ENCODE peak calls at places on chromosomes 2 and 18, in six cellular contexts. H is heart right ventricle, J is GDM1, G is memory B cell, O is T-helper 9 cell, F is heart left ventricle. I is an unnamed sample.

GRCh38 chr18:79789901-79790885 is 7.5 kb upstream of the KCNG2 start:
- DNase-seq in G (no peak), H (no peak), F (no peak), J (no peak), O (no peak), I (no peak)

GRCh38 chr2:62265116-62265515 is 69.2 kb downstream of the B3GNT2 start:
- DNase-seq in J (peak; percentile 9), H (no peak), F (no peak), O (no peak), G (no peak), I (no peak)

GRCh38 chr18:10062292-10062940 is 148.6 kb downstream of the VAPA start:
- DNase-seq in O (no peak), H (no peak), G (no peak), J (no peak), F (no peak), I (no peak)

GRCh38 chr2:217510790-217511291 is 492.0 kb downstream of the TNS1 start:
- DNase-seq in F (peak; percentile 39), G (no peak), H (peak; percentile 79), O (no peak), J (peak; percentile 24), I (no peak)

GRCh38 chr2:64526034-64526433 is 1.9 kb downstream of the AFTPH start:
- DNase-seq in H (no peak), O (no peak), F (no peak), G (no peak), J (no peak), I (no peak)

GRCh38 chr2:31764169-31764568 is 183.4 kb upstream of the SRD5A2 start:
- DNase-seq in O (no peak), F (no peak), H (no peak), J (no peak), G (no peak), I (no peak)

GRCh38 chr2:227248876-227249275 is 76.2 kb upstream of the MFF start:
- DNase-seq in F (no peak), J (no peak), H (no peak), G (no peak), O (no peak), I (no peak)

GRCh38 chr2:55150834-55151233 is 81.3 kb downstream of the CLHC1 start:
- DNase-seq in G (no peak), H (no peak), F (no peak), J (no peak), O (no peak), I (no peak)

GRCh38 chr2:239393941-239394340 is 6.9 kb downstream of the HDAC4 start:
- DNase-seq in J (no peak), G (no peak), H (no peak), O (no peak), F (no peak), I (no peak)

GRCh38 chr2:52536929-52537460 is 1230.6 kb upstream of the CHAC2 start:
- DNase-seq in J (no peak), O (no peak), H (no peak), G (no peak), F (no peak), I (no peak)

GRCh38 chr2:130374587-130375290 is 18.9 kb downstream of the PTPN18 start:
- DNase-seq in J (no peak), G (no peak), O (no peak), H (no peak), F (no peak), I (no peak)

GRCh38 chr2:82811946-82812345 is 1647.1 kb downstream of the SUCLG1 start:
- DNase-seq in H (no peak), G (no peak), F (no peak), J (no peak), O (no peak), I (no peak)

GRCh38 chr2:219642465-219643083 is 15.1 kb downstream of the SLC4A3 start:
- DNase-seq in G (peak; percentile 94), H (peak; percentile 94), O (peak; percentile 76), F (peak; percentile 97), J (peak; percentile 92), I (peak; percentile 83)

GRCh38 chr2:203830294-203831055 is 37.1 kb upstream of the CTLA4 start:
- DNase-seq in J (no peak), G (no peak), H (no peak), F (no peak), O (no peak), I (no peak)

GRCh38 chr18:13223341-13224148 is 5.0 kb downstream of the LDLRAD4 start:
- DNase-seq in F (peak; percentile 80), G (no peak), H (peak; percentile 74), J (no peak), O (no peak), I (no peak)

GRCh38 chr18:58493516-58494253 is 135.2 kb downstream of the ALPK2 start:
- DNase-seq in J (no peak), O (peak; percentile 48), G (peak; percentile 65), H (peak; percentile 80), F (peak; percentile 65), I (peak; percentile 37)

GRCh38 chr2:74514368-74515270 is at the start of gene TLX2:
- DNase-seq in G (peak; percentile 44), J (no peak), F (peak; percentile 25), H (no peak), O (no peak), I (no peak)

GRCh38 chr2:121567957-121568409 is 37.3 kb downstream of the RNU4ATAC start:
- DNase-seq in G (no peak), H (no peak), F (no peak), J (no peak), O (no peak), I (no peak)

GRCh38 chr2:74194799-74195198 is 3.6 kb upstream of the MTHFD2 start:
- DNase-seq in G (no peak), O (no peak), J (no peak), H (no peak), F (no peak), I (no peak)

GRCh38 chr18:55235094-55235461 is 275.8 kb upstream of the CCDC68 start:
- DNase-seq in H (no peak), F (no peak), J (no peak), G (no peak), O (no peak), I (no peak)

GRCh38 chr2:36695746-36696415 is 626 bp upstream of the VIT start:
- DNase-seq in O (no peak), F (no peak), J (no peak), H (no peak), G (no peak), I (no peak)

GRCh38 chr2:28608061-28608828 is 112.4 kb downstream of the PLB1 start:
- DNase-seq in F (peak; percentile 75), O (no peak), H (peak; percentile 71), J (no peak), G (no peak), I (no peak)

GRCh38 chr2:148965596-148966431 is 72.7 kb upstream of the LYPD6B start:
- DNase-seq in O (no peak), F (no peak), J (peak; percentile 20), H (no peak), G (no peak), I (no peak)

GRCh38 chr2:20622731-20623130 is 28.2 kb downstream of the HS1BP3 start:
- DNase-seq in O (no peak), G (no peak), J (no peak), F (peak; percentile 95), H (peak; percentile 86), I (no peak)

GRCh38 chr2:97764559-97765263 is 51.3 kb downstream of the ZAP70 start:
- DNase-seq in O (no peak), H (no peak), F (no peak), G (no peak), J (no peak), I (no peak)

GRCh38 chr18:55912071-55912470 is 324.1 kb upstream of the TCF4 start:
- DNase-seq in O (no peak), G (no peak), J (no peak), H (no peak), F (no peak), I (no peak)

GRCh38 chr2:176130153-176130916 is 830 bp downstream of the HOXD8 start:
- DNase-seq in J (no peak), G (no peak), H (no peak), F (peak; percentile 35), O (no peak), I (no peak)

GRCh38 chr18:5884375-5884774 is 10.9 kb downstream of the TMEM200C start:
- DNase-seq in J (no peak), O (no peak), H (no peak), G (no peak), F (no peak), I (no peak)

GRCh38 chr2:100776445-100776844 is 43.5 kb upstream of the NPAS2 start:
- DNase-seq in O (no peak), H (no peak), J (no peak), F (no peak), G (no peak), I (no peak)

GRCh38 chr2:96213379-96213778 is 4.8 kb upstream of the STARD7 start:
- DNase-seq in O (no peak), H (no peak), J (no peak), G (no peak), F (no peak), I (no peak)

GRCh38 chr2:52356560-52356959 is 1324.6 kb upstream of the NRXN1 start:
- DNase-seq in J (no peak), H (no peak), O (no peak), F (no peak), G (no peak), I (no peak)

I was measured in central memory CD8-positive, alpha-beta T cell.